ENCODE peak calls at places on chromosomes 12 and 14, in five cellular contexts. H, V, G, J and U are unnamed samples.

GRCh38 chr12:123062682-123063426 is 82.4 kb downstream of the ARL6IP4 start:
- DNase-seq in G (no peak), H (peak), V (no peak), J (peak), U (no peak)

GRCh38 chr12:11559941-11560340 is 89.5 kb upstream of the ETV6 start:
- DNase-seq in J (no peak), G (no peak), H (no peak), V (no peak), U (no peak)

GRCh38 chr12:130832561-130833209 is 6.4 kb downstream of the STX2 start:
- DNase-seq in V (no peak), G (no peak), H (peak), J (peak), U (no peak)

GRCh38 chr12:55974308-55974724 is 438 bp downstream of the RAB5B start:
- DNase-seq in G (no peak), V (no peak), H (peak), J (peak), U (peak)

GRCh38 chr12:47021298-47021697 is 58.1 kb upstream of the PCED1B start:
- DNase-seq in J (peak), H (peak), V (no peak), G (no peak), U (peak)

GRCh38 chr12:75694891-75695290 is 183.5 kb upstream of the KRR1 start:
- DNase-seq in J (no peak), G (no peak), V (no peak), H (peak), U (no peak)

GRCh38 chr14:90443161-90444076 is 46.6 kb downstream of the CALM1 start:
- DNase-seq in V (no peak), H (no peak), J (no peak), G (no peak), U (no peak)

GRCh38 chr14:103099733-103100280 is 5.3 kb downstream of the EXOC3L4 start:
- DNase-seq in V (no peak), H (no peak), G (no peak), J (no peak), U (no peak)

GRCh38 chr12:3726455-3726854 is 26.5 kb downstream of the CRACR2A start:
- DNase-seq in G (no peak), H (no peak), J (no peak), V (no peak), U (no peak)

GRCh38 chr12:106446429-106447092 is 89.0 kb downstream of the POLR3B start:
- DNase-seq in G (no peak), H (no peak), J (no peak), V (no peak), U (no peak)

GRCh38 chr14:35362441-35362840 is 42.1 kb downstream of the NFKBIA start:
- DNase-seq in J (no peak), H (no peak), G (no peak), V (no peak), U (no peak)

GRCh38 chr14:88974991-88975835 is 150.8 kb downstream of the TTC8 start:
- DNase-seq in J (no peak), H (no peak), V (no peak), G (no peak), U (no peak)

GRCh38 chr12:113333877-113334785 is 778 bp downstream of the SLC8B1 start:
- DNase-seq in J (no peak), H (no peak), V (no peak), G (no peak), U (no peak)

GRCh38 chr12:30201301-30202160 is 417.8 kb upstream of the TMTC1 start:
- DNase-seq in H (peak), G (no peak), J (no peak), V (no peak), U (no peak)

GRCh38 chr14:102626530-102626929 is 34.1 kb downstream of the RCOR1 start:
- DNase-seq in V (no peak), H (no peak), J (no peak), G (no peak), U (no peak)

GRCh38 chr12:128829870-128830504 is 6.2 kb upstream of the SLC15A4 start:
- DNase-seq in V (peak), G (no peak), H (no peak), J (no peak), U (peak)

GRCh38 chr12:111248221-111248620 is 120.7 kb downstream of the PHETA1 start:
- DNase-seq in H (peak), G (no peak), J (no peak), V (no peak), U (no peak)

GRCh38 chr12:30908389-30909087 is 18.0 kb upstream of the TSPAN11 start:
- DNase-seq in J (no peak), H (peak), G (no peak), V (no peak), U (no peak)